ENCODE peak calls at places on chromosomes 2 and 18, in eight cellular contexts. C, N, V, Y, Q, P, L and S are unnamed samples.

GRCh38 chr2:20972792-20973565 is 70.9 kb downstream of the APOB start:
- DNase-seq in P (no peak), L (no peak), C (no peak), Q (no peak), V (no peak), N (no peak), Y (no peak), S (no peak)

GRCh38 chr18:22558945-22559385 is 141.2 kb upstream of the CTAGE1 start:
- DNase-seq in P (no peak), Y (peak; percentile 85), V (peak; percentile 93), L (no peak), Q (no peak), N (peak; percentile 69), C (peak; percentile 91), S (peak; percentile 59)

GRCh38 chr2:25491966-25492532 is 150.3 kb upstream of the DNMT3A start:
- DNase-seq in C (peak; percentile 59), N (no peak), V (no peak), Q (no peak), L (peak; percentile 41), Y (no peak), P (no peak), S (peak; percentile 38)

GRCh38 chr2:109108740-109109139 is 20.3 kb upstream of the SH3RF3 start:
- DNase-seq in C (no peak), L (no peak), N (no peak), P (no peak), Y (no peak), Q (no peak), V (no peak), S (no peak)

GRCh38 chr2:172710584-172711024 is 25.0 kb upstream of the RAPGEF4 start:
- DNase-seq in L (peak; percentile 79), Y (no peak), Q (peak; percentile 68), N (peak; percentile 51), P (peak; percentile 13), C (peak; percentile 83), V (peak; percentile 73), S (peak; percentile 64)

GRCh38 chr2:67050621-67051020 is 346.5 kb upstream of the ETAA1 start:
- DNase-seq in V (peak; percentile 18), Y (no peak), Q (no peak), C (no peak), P (no peak), L (no peak), N (no peak), S (no peak)

GRCh38 chr2:164046040-164046439 is 310.2 kb upstream of the FIGN start:
- DNase-seq in V (no peak), P (no peak), L (no peak), Y (no peak), Q (no peak), N (no peak), C (no peak), S (no peak)

GRCh38 chr18:48836806-48837615 is 113.8 kb downstream of the SMAD7 start:
- DNase-seq in V (no peak), N (no peak), Q (no peak), P (no peak), L (no peak), C (no peak), Y (no peak), S (no peak)

GRCh38 chr2:23513245-23513880 is 128.4 kb downstream of the KLHL29 start:
- DNase-seq in N (no peak), Y (no peak), P (no peak), C (no peak), Q (no peak), L (no peak), V (no peak), S (no peak)

GRCh38 chr2:108621087-108621559 is 86.9 kb downstream of the LIMS1 start:
- DNase-seq in N (peak; percentile 40), V (no peak), Q (no peak), Y (no peak), C (peak; percentile 73), L (peak; percentile 71), P (peak; percentile 44), S (peak; percentile 28)

GRCh38 chr2:209321076-209321475 is 102.8 kb upstream of the MAP2 start:
- DNase-seq in C (no peak), L (no peak), N (no peak), P (no peak), V (peak; percentile 43), Y (no peak), Q (no peak), S (no peak)

GRCh38 chr18:6648581-6648980 is 80.9 kb upstream of the ARHGAP28 start:
- DNase-seq in Y (no peak), L (no peak), C (no peak), N (no peak), V (no peak), Q (no peak), P (no peak), S (no peak)

GRCh38 chr18:70907673-70908072 is 618.8 kb downstream of the SOCS6 start:
- DNase-seq in P (no peak), N (no peak), V (no peak), Q (peak; percentile 86), L (peak; percentile 81), C (peak; percentile 12), Y (no peak), S (no peak)

GRCh38 chr2:147989809-147990403 is 30.6 kb downstream of the ORC4 start:
- DNase-seq in N (peak; percentile 32), L (no peak), P (no peak), V (peak; percentile 41), Q (peak; percentile 33), Y (no peak), C (peak; percentile 67), S (peak; percentile 50)

GRCh38 chr2:30662268-30663131 is 144.7 kb downstream of the CAPN13 start:
- DNase-seq in C (peak; percentile 38), N (no peak), Y (no peak), Q (no peak), P (no peak), L (peak; percentile 54), V (peak; percentile 59), S (no peak)

GRCh38 chr2:28047698-28048097 is 157.2 kb downstream of the BABAM2 start:
- DNase-seq in Q (no peak), Y (no peak), P (no peak), V (peak; percentile 48), C (peak; percentile 70), L (no peak), N (no peak), S (no peak)

GRCh38 chr2:239601880-239602279 is 201.1 kb upstream of the HDAC4 start:
- DNase-seq in L (no peak), Y (no peak), V (no peak), C (no peak), P (no peak), Q (no peak), N (no peak), S (peak; percentile 2)

GRCh38 chr2:119531292-119531691 is 7.0 kb upstream of the SCTR start:
- DNase-seq in N (no peak), V (no peak), Y (no peak), Q (no peak), P (no peak), L (no peak), C (no peak), S (no peak)

GRCh38 chr18:36536426-36536825 is 238.9 kb downstream of the FHOD3 start:
- DNase-seq in V (no peak), Q (no peak), Y (no peak), C (no peak), N (no peak), P (no peak), L (peak; percentile 65), S (peak; percentile 32)

GRCh38 chr2:233047667-233048066 is 12.5 kb upstream of the INPP5D start:
- DNase-seq in Y (no peak), L (no peak), Q (no peak), C (no peak), V (no peak), N (no peak), P (no peak), S (no peak)

GRCh38 chr2:168231609-168232241 is 15.7 kb downstream of the STK39 start:
- DNase-seq in N (no peak), P (no peak), Q (no peak), L (peak; percentile 64), C (no peak), Y (no peak), V (no peak), S (no peak)

GRCh38 chr2:205982776-205983327 is 103.1 kb downstream of the INO80D start:
- DNase-seq in P (no peak), N (no peak), V (no peak), L (no peak), Q (no peak), C (no peak), Y (no peak), S (no peak)

GRCh38 chr2:211161236-211161635 is 604.8 kb downstream of the CPS1 start:
- DNase-seq in Y (no peak), Q (no peak), V (peak; percentile 20), C (peak; percentile 20), N (no peak), L (no peak), P (no peak), S (no peak)

GRCh38 chr18:26091047-26091630 is 726 bp upstream of the SS18 start:
- DNase-seq in P (no peak), V (no peak), N (no peak), Y (peak; percentile 77), C (no peak), Q (peak; percentile 83), L (peak; percentile 67), S (no peak)

GRCh38 chr18:74590606-74591005 is 7.1 kb upstream of the ZNF407 start:
- DNase-seq in L (no peak), C (no peak), P (no peak), Q (no peak), V (no peak), Y (no peak), N (no peak), S (no peak)

GRCh38 chr18:76398295-76398694 is 96.7 kb downstream of the ZNF516 start:
- DNase-seq in Q (no peak), Y (no peak), L (no peak), V (no peak), N (no peak), P (no peak), C (no peak), S (no peak)

GRCh38 chr2:219625179-219625578 is 2.3 kb upstream of the SLC4A3 start:
- DNase-seq in P (no peak), N (no peak), Q (no peak), C (no peak), V (no peak), L (no peak), Y (no peak), S (no peak)

GRCh38 chr2:163471947-163472346 is 263.9 kb downstream of the FIGN start:
- DNase-seq in C (peak; percentile 38), L (peak; percentile 13), V (peak; percentile 49), N (peak; percentile 15), Y (no peak), Q (no peak), P (no peak), S (peak; percentile 30)

GRCh38 chr2:227906991-227907390 is 35.6 kb downstream of the DAW1 start:
- DNase-seq in P (no peak), V (no peak), C (no peak), N (no peak), Q (no peak), L (no peak), Y (no peak), S (no peak)

GRCh38 chr2:157840568-157841156 is 35.5 kb downstream of the ACVR1 start:
- DNase-seq in Q (no peak), V (no peak), P (no peak), C (peak; percentile 85), L (no peak), N (no peak), Y (peak; percentile 54), S (no peak)

GRCh38 chr2:222000326-222000725 is 298.5 kb downstream of the PAX3 start:
- DNase-seq in C (peak; percentile 68), V (peak; percentile 74), Q (no peak), P (no peak), Y (no peak), L (no peak), N (no peak), S (no peak)

GRCh38 chr2:2590796-2591541 is 259.9 kb upstream of the MYT1L start:
- DNase-seq in Y (no peak), V (no peak), L (peak; percentile 25), P (no peak), C (no peak), Q (no peak), N (no peak), S (no peak)

GRCh38 chr2:217535940-217536339 is 466.9 kb downstream of the TNS1 start:
- DNase-seq in Y (no peak), L (no peak), C (no peak), Q (no peak), V (no peak), P (no peak), N (no peak), S (no peak)

GRCh38 chr18:58793361-58793760 is 71.3 kb upstream of the ZNF532 start:
- DNase-seq in L (no peak), V (peak; percentile 53), Y (no peak), N (no peak), P (no peak), C (peak; percentile 53), Q (no peak), S (no peak)